ENCODE peak calls at places on chromosomes 2 and 18, in six cellular contexts. A is IMR-90, Q is fibroblast of lung, X is neural progenitor cell, E is dorsolateral prefrontal cortex, I is uterus. S is an unnamed sample.

GRCh38 chr2:148994341-148994740 is 44.2 kb upstream of the LYPD6B start:
- DNase-seq in A (no peak), Q (no peak), X (no peak), E (no peak), I (no peak), S (no peak)

GRCh38 chr2:29010946-29011649 is 30.0 kb downstream of the TOGARAM2 start:
- DNase-seq in A (peak), Q (peak), X (peak), E (no peak), I (no peak), S (no peak)

GRCh38 chr2:132669854-132670103 is 226 bp downstream of the LYPD1 start:
- DNase-seq in A (no peak), Q (no peak), X (peak), E (no peak), I (no peak), S (no peak)

GRCh38 chr2:215799194-215799593 is 214.2 kb downstream of the MREG start:
- DNase-seq in A (peak), Q (no peak), X (no peak), E (no peak), I (no peak), S (no peak)

GRCh38 chr2:220246356-220246755 is 618.9 kb downstream of the SLC4A3 start:
- DNase-seq in A (peak), Q (peak), X (no peak), E (no peak), I (no peak), S (no peak)

GRCh38 chr18:41073372-41073954 is 881.6 kb upstream of the PIK3C3 start:
- DNase-seq in A (peak), Q (peak), X (no peak), E (no peak), I (no peak), S (no peak)

GRCh38 chr2:27807476-27807875 is 36.0 kb downstream of the MRPL33 start:
- DNase-seq in A (peak), Q (peak), X (peak), E (no peak), I (peak), S (no peak)

GRCh38 chr18:30385684-30386083 is 656.9 kb downstream of the DSC3 start:
- DNase-seq in A (no peak), Q (no peak), X (no peak), E (no peak), I (no peak), S (no peak)

GRCh38 chr2:112187805-112188596 is 49.8 kb downstream of the FBLN7 start:
- DNase-seq in A (no peak), Q (no peak), X (no peak), E (no peak), I (no peak), S (no peak)
- H3K4me3 ChIP-seq in A (no peak), Q (no peak), X (no peak), E (no peak), I (no peak), S (no peak)

GRCh38 chr2:9965119-9965822 is 13.8 kb downstream of the GRHL1 start:
- DNase-seq in A (no peak), Q (no peak), X (no peak), E (no peak), I (no peak), S (no peak)

GRCh38 chr2:9964334-9964980 is 13.0 kb downstream of the GRHL1 start:
- DNase-seq in A (no peak), Q (no peak), X (no peak), E (no peak), I (no peak), S (no peak)

GRCh38 chr2:9967053-9967775 is 15.7 kb downstream of the GRHL1 start:
- DNase-seq in A (no peak), Q (no peak), X (no peak), E (no peak), I (no peak), S (no peak)

GRCh38 chr2:9968940-9969497 is 17.5 kb downstream of the GRHL1 start:
- DNase-seq in A (no peak), Q (no peak), X (no peak), E (no peak), I (no peak), S (no peak)

DNA sequence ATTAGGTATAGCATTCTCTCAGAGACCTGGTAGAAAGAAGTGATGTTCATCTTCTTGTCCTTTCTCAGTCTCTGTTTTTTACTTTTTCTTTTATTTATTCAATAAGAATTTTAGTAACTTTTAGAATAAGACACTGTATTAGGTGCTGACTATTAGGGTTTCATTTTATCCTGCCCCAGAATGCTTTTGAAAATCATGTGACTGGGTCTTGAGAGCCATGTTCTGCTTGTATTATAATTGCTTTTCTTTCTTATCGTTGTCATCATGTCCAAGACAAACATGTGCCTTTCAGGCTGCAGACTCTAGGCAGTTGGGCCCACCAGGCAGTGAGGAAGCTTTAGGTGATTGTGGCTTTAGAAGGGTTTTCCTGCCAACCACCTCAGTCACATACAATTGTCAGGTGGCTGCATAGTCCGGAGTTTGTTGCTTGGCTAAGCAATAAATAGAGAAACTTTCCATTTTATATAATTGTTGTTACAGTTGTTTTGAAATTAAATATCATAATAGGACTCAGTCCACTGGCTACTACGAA is 15.1 kb downstream of the GRHL1 start:
- DNase-seq in A (no peak), Q (no peak), X (no peak), E (no peak), I (no peak), S (no peak)
- H3K27ac ChIP-seq in A (no peak), Q (no peak), X (no peak), E (no peak), I (no peak), S (peak)

GRCh38 chr18:23498877-23499570 is 4.3 kb upstream of the RMC1 start:
- DNase-seq in A (peak), Q (peak), X (peak), E (peak), I (peak), S (peak)
- H3K4me3 ChIP-seq in A (no peak), Q (no peak), X (no peak), E (no peak), I (no peak), S (no peak)

GRCh38 chr18:13381907-13382682 is 163.5 kb downstream of the LDLRAD4 start:
- DNase-seq in A (peak), Q (peak), X (no peak), E (peak), I (peak), S (peak)
- H3K27ac ChIP-seq in A (no peak), Q (peak), X (no peak), E (peak), I (peak), S (peak)

S was measured in sigmoid colon.